ENCODE peak calls at places on chromosomes 12 and 14, in ten cellular contexts. K is ovary, S is suprapubic skin, P is IMR-90, X is tibial nerve, C is GM12878, O is esophagus squamous epithelium, V is K562, Q is heart left ventricle, D is Peyer's patch. L is an unnamed sample. For H3K27me3, the result is how much of the 10 kb centered on the place peaks cover.

GRCh38 chr12:104387190-104387589 is 69.6 kb upstream of the CHST11 start:
- DNase-seq in K (no peak), C (no peak), S (peak), Q (peak), P (peak), X (no peak), O (no peak), D (no peak), V (peak), L (no peak)

GRCh38 chr14:54786816-54787215 is 115.8 kb downstream of the GCH1 start:
- DNase-seq in K (no peak), S (no peak), Q (no peak), V (no peak), D (no peak), C (no peak), O (no peak), P (no peak), X (no peak), L (no peak)

GRCh38 chr14:51711505-51711904 is 59.8 kb downstream of the FRMD6 start:
- DNase-seq in C (no peak), X (no peak), O (no peak), V (no peak), P (peak), Q (no peak), S (no peak), K (no peak), D (no peak), L (no peak)

GRCh38 chr12:89838846-89839245 is 130.2 kb upstream of the ATP2B1 start:
- DNase-seq in V (no peak), O (no peak), C (no peak), Q (no peak), X (no peak), P (no peak), K (no peak), S (no peak), D (no peak), L (no peak)

GRCh38 chr12:100674009-100674888 is 100.8 kb downstream of the GAS2L3 start:
- DNase-seq in S (no peak), V (no peak), K (no peak), C (no peak), D (no peak), O (no peak), X (no peak), P (no peak), Q (no peak), L (no peak)

GRCh38 chr12:64099430-64099829 is 122.7 kb downstream of the KICS2 start:
- DNase-seq in C (no peak), Q (peak), O (no peak), S (no peak), K (no peak), V (no peak), D (no peak), X (no peak), P (peak), L (peak)

GRCh38 chr12:124518051-124518932 is 49.1 kb downstream of the NCOR2 start:
- DNase-seq in C (no peak), O (peak), D (peak), S (peak), X (peak), Q (peak), V (no peak), P (peak), K (peak), L (peak)

GRCh38 chr12:113697646-113698504 is 226.2 kb upstream of the LHX5 start:
- DNase-seq in Q (no peak), O (no peak), K (no peak), X (no peak), S (no peak), P (no peak), D (no peak), C (no peak), V (no peak), L (no peak)

GRCh38 chr12:130514149-130514551 is 176.5 kb downstream of the PIWIL1 start:
- DNase-seq in X (no peak), K (no peak), S (no peak), D (no peak), P (no peak), O (no peak), C (no peak), V (no peak), Q (no peak), L (no peak)

GRCh38 chr12:75994069-75994740 is 37.4 kb downstream of the PHLDA1 start:
- DNase-seq in X (no peak), V (no peak), O (no peak), C (no peak), S (no peak), P (no peak), D (no peak), K (no peak), Q (no peak), L (no peak)

GRCh38 chr12:18703326-18703725 is 34.5 kb downstream of the PLCZ1 start:
- DNase-seq in K (no peak), D (no peak), O (no peak), Q (no peak), S (no peak), V (no peak), X (no peak), C (no peak), P (no peak), L (no peak)

GRCh38 chr12:116427200-116427932 is 131.8 kb upstream of the MAP1LC3B2 start:
- DNase-seq in K (no peak), O (no peak), V (no peak), C (no peak), S (no peak), Q (no peak), D (no peak), P (no peak), X (no peak), L (no peak)

GRCh38 chr14:101018561-101019290 is 115.2 kb upstream of the RTL1 start:
- DNase-seq in S (peak), O (no peak), X (no peak), C (no peak), D (no peak), V (no peak), P (no peak), K (peak), Q (no peak), L (no peak)

GRCh38 chr14:34362625-34363251 is 99.3 kb downstream of the SPTSSA start:
- DNase-seq in Q (no peak), K (no peak), C (no peak), P (no peak), D (no peak), S (no peak), V (no peak), X (no peak), O (no peak), L (no peak)

GRCh38 chr12:40726366-40726765 is 34.1 kb downstream of the CNTN1 start:
- DNase-seq in K (no peak), S (no peak), X (no peak), V (no peak), O (no peak), P (no peak), C (no peak), Q (no peak), D (no peak), L (no peak)

GRCh38 chr12:109863961-109864712 is 16.2 kb downstream of the GLTP start:
- DNase-seq in K (no peak), S (no peak), D (no peak), Q (no peak), C (no peak), P (peak), O (no peak), X (no peak), V (no peak), L (no peak)

GRCh38 chr14:60652674-60653387 is 3.6 kb upstream of the SIX1 start:
- DNase-seq in Q (no peak), D (no peak), C (no peak), S (no peak), O (no peak), K (no peak), P (peak), V (no peak), X (no peak), L (no peak)

GRCh38 chr14:51828017-51828797 is 32.2 kb upstream of the GNG2 start:
- DNase-seq in C (peak), K (no peak), O (no peak), Q (no peak), V (no peak), P (peak), D (peak), S (no peak), X (no peak), L (no peak)

GRCh38 chr12:40075458-40075857 is 30.4 kb downstream of the SLC2A13 start:
- DNase-seq in C (no peak), S (no peak), V (no peak), P (no peak), X (no peak), K (no peak), Q (no peak), O (no peak), D (no peak), L (no peak)

GRCh38 chr12:754871-755562 is 2.6 kb downstream of the WNK1 start:
- DNase-seq in X (no peak), V (peak), P (peak), S (no peak), C (no peak), K (no peak), O (no peak), D (no peak), Q (no peak), L (no peak)

GRCh38 chr12:63845726-63846125 is 1.2 kb downstream of the SRGAP1 start:
- DNase-seq in C (no peak), X (no peak), Q (no peak), D (no peak), P (peak), O (no peak), S (no peak), K (no peak), V (no peak), L (no peak)

GRCh38 chr12:101566318-101566717 is 28.5 kb upstream of the MYBPC1 start:
- DNase-seq in Q (no peak), C (no peak), V (no peak), S (no peak), X (no peak), P (no peak), D (no peak), K (no peak), O (no peak), L (no peak)

GRCh38 chr14:104714066-104714465 is 10.0 kb upstream of the ADSS1 start:
- DNase-seq in O (no peak), V (no peak), Q (no peak), D (no peak), S (no peak), K (no peak), X (no peak), P (no peak), C (no peak), L (no peak)

GRCh38 chr12:120496353-120497340 is 734 bp downstream of the DYNLL1 start:
- DNase-seq in C (no peak), K (peak), D (peak), P (peak), V (peak), Q (peak), S (peak), X (peak), O (no peak), L (peak)

GRCh38 chr12:120504587-120504986 is 8.7 kb downstream of the DYNLL1 start:
- DNase-seq in V (no peak), O (no peak), S (no peak), D (no peak), P (no peak), K (no peak), C (no peak), Q (no peak), X (no peak), L (no peak)

GRCh38 chr12:120498870-120499515 is 3.1 kb downstream of the DYNLL1 start:
- DNase-seq in V (no peak), O (no peak), S (no peak), K (no peak), X (no peak), D (no peak), Q (no peak), P (no peak), C (no peak), L (no peak)

GRCh38 chr12:120497524-120498150 is 1.7 kb downstream of the DYNLL1 start:
- DNase-seq in K (no peak), O (no peak), V (no peak), X (no peak), Q (no peak), D (no peak), C (no peak), P (peak), S (no peak), L (no peak)

DNA sequence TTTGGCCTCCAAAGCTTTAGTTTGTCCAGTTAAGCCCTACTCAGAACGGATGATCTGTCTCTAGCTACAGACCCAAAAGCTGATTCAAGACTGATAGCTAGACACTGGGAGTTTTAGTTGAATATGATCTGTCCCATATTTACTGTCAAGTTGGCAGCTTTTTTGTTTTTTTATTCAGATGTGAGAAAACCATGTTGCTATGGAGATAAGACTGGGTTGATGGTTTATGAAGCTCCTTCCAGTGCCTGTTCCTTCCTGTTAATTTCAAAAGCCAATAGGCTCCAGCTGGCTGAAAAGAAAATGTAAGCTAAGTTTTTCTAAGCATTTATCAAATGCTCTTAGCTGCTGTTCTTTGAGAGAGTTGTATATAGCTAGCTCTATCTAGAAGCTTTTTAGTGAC is 4.7 kb downstream of the DYNLL1 start:
- DNase-seq in K (no peak), Q (no peak), D (no peak), S (no peak), V (no peak), O (no peak), X (no peak), C (no peak), P (peak), L (no peak)
- TF ChIP-seq POLR2A in K (no peak), Q (no peak), D (no peak), S (no peak), V (no peak), O (no peak), X (no peak), C (no peak), P (no peak), L (no peak)

DNA sequence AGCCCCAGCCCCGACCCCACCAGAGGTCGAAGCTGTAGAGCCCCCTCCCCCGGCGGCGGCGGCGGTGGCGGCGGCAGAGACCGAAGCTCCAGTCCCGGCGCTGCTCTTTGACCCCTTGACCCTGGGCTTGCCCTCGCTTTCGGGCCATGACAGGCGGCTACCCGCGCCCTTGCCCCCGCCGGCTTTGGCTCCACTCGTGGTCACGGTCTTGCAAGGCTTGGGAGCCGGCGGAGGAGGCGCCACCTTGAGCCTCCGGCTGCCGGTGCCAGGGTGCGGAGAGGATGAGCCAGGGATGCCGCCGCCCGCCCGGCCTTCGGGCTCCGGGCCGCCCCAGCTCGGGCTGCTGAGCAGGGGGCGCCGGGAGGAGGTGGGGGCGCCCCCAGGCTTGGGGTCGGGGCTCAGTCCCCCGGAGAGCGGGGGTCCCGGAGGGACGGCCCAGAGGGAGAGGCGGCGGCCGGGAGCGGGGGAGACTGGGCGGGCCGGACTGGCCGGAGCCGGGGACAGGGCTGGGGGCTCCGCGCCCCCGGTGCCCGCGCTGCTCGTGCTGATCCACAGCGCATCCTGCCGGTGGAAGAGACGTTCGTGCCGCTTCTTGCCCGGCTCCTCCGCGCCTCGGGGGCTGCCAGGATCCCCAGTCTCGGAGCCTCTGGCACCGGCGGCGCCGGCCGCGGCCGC is 938 bp downstream of the AGAP2 start:
- DNase-seq in K (no peak), P (peak), X (no peak), V (no peak), Q (peak), O (no peak), S (no peak), D (no peak), C (no peak), L (no peak)
- H3K27me3 ChIP-seq in K (under half), P (half or more), X (under half), V (under half), Q (half or more), O (under half), S (half or more), D (under half), C (under half), L (under half)

GRCh38 chr14:77618381-77618780 is 1.9 kb upstream of the SPTLC2 start:
- DNase-seq in O (no peak), P (no peak), Q (no peak), X (no peak), S (no peak), V (no peak), K (no peak), D (no peak), C (no peak), L (no peak)

GRCh38 chr14:77616133-77616453 is 344 bp downstream of the SPTLC2 start:
- DNase-seq in C (no peak), O (no peak), P (no peak), X (no peak), K (no peak), Q (no peak), V (peak), S (no peak), D (no peak), L (no peak)

GRCh38 chr14:77616454-77617229 is at the start of gene SPTLC2:
- DNase-seq in P (peak), Q (peak), S (peak), X (peak), V (peak), K (peak), C (peak), O (peak), D (peak), L (peak)

GRCh38 chr14:77613207-77613606 is 3.2 kb downstream of the SPTLC2 start:
- DNase-seq in O (no peak), S (no peak), C (no peak), X (no peak), D (no peak), P (no peak), Q (no peak), V (no peak), K (no peak), L (no peak)

DNA sequence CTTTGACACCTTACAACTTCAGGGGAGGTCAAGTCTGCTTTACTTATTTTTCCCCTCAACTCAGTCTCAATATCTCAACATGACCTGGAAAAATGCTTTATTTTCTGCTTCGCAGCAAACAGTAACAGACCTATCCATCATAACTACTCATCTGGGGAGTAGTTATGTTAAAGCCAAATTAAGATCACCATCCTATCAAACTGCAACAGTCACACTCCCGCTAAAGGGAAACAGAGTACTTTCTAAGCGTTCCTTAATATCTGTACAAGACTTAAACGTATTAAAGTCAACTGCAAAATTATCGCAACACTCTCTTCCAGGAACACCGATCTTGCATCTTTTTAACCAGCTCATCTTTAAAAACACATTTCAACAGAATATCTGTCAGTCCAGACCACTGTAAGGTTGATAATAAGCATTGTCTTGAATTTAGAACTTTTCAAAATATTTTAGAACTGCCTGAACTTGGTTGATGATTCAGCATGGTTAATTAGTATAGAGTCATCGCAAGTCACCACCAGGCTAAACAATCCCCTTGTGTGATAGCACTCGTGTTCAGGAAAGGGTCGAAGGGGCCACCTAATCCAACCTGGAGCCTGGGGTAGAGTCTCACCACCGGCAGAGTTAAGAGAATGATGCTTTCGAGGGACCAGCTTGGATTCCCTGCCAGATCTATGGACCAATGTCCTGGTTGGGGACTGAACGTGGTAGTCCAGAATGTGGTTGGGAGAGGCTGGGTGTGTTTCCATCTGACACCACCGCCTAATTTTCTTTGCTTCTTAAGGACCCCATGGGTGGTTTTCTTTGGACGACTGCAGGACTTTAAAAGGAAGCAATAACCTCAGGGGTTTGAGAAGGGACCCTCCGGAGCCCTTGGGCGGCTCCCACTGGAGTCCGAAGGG is 955 bp downstream of the SPTLC2 start:
- DNase-seq in S (no peak), X (no peak), C (no peak), O (no peak), P (peak), V (no peak), K (no peak), D (no peak), Q (no peak), L (no peak)
- TF ChIP-seq POLR2A in S (no peak), X (no peak), C (no peak), O (no peak), P (no peak), V (no peak), K (no peak), D (peak), Q (no peak), L (no peak)

DNA sequence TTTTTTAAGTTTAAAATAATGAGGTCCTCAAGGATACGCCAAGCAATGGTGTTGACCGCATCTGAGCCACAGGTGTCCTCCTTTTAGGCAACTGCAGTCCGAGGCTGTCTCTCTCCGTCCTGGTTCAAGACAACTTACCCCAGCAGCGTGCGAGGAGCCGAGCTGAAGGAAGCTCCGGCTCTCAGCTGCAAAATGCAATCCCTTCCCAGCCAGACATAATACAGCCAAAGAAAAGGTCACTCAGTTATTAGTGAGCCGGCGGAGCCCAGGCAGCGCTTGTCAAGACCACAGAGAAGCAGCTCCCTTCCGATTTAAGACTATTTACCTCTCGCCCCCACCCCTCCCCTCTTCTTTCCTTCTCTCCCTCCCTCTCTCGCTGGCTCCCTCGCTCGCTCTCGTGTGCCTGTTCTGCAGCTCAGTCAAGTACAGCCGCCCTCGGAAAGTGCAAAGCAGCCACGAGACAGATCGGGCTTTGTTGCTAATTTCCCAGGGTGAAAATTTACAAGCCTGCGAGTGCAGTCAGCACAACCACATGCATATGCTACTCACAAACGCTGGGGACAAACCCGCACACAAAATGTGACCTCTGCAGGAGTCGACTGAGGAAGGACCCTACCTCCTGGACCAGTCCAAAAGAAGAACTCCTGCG is 363 bp upstream of the LMO3 start:
- DNase-seq in Q (no peak), C (no peak), O (no peak), X (no peak), D (no peak), S (no peak), P (peak), V (no peak), K (no peak), L (peak)
- H3K27me3 ChIP-seq in Q (under half), C (under half), O (under half), X (under half), D (under half), S (under half), P (under half), V (under half), K (under half), L (under half)